ENCODE peak calls at places on chromosomes 13 and 19, in five cellular contexts. One of them, this sample, is unnamed.

GRCh38 chr19:35736913-35737886 is 5.1 kb downstream of the IGFLR1 start:
- DNase-seq in PC-3: peak; percentile 18
- DNase-seq in AG20443: no peak
- DNase-seq in GM20000: no peak
- DNase-seq in ELR: peak; percentile 39
- DNase-seq in this sample: no peak

GRCh38 chr19:48571378-48572162 is 19.6 kb downstream of the SULT2B1 start:
- DNase-seq in PC-3: no peak
- DNase-seq in GM20000: no peak
- DNase-seq in ELR: no peak
- DNase-seq in AG20443: no peak
- DNase-seq in this sample: no peak

GRCh38 chr19:1651548-1652394 is 644 bp downstream of the TCF3 start:
- DNase-seq in GM20000: no peak
- DNase-seq in PC-3: no peak
- DNase-seq in ELR: peak; percentile 52
- DNase-seq in AG20443: peak; percentile 74
- DNase-seq in this sample: peak; percentile 78

GRCh38 chr19:35383536-35383935 is 12.7 kb downstream of the GPR42 start:
- DNase-seq in AG20443: no peak
- DNase-seq in ELR: no peak
- DNase-seq in GM20000: no peak
- DNase-seq in PC-3: no peak
- DNase-seq in this sample: no peak

GRCh38 chr13:28324181-28324789 is 170.6 kb downstream of the FLT1 start:
- DNase-seq in AG20443: peak; percentile 79
- DNase-seq in PC-3: peak; percentile 67
- DNase-seq in GM20000: peak; percentile 83
- DNase-seq in ELR: peak; percentile 85
- DNase-seq in this sample: peak; percentile 85

GRCh38 chr19:7470540-7471305 is 18.1 kb downstream of the PEX11G start:
- DNase-seq in AG20443: no peak
- DNase-seq in ELR: no peak
- DNase-seq in PC-3: no peak
- DNase-seq in GM20000: no peak
- DNase-seq in this sample: no peak

GRCh38 chr13:72839831-72840426 is 58.0 kb downstream of the PIBF1 start:
- DNase-seq in AG20443: peak; percentile 72
- DNase-seq in GM20000: peak; percentile 55
- DNase-seq in ELR: peak; percentile 67
- DNase-seq in PC-3: peak; percentile 74
- DNase-seq in this sample: peak; percentile 77

GRCh38 chr19:21047712-21048111 is 27.3 kb downstream of the ZNF430 start:
- DNase-seq in GM20000: no peak
- DNase-seq in ELR: no peak
- DNase-seq in AG20443: no peak
- DNase-seq in PC-3: no peak
- DNase-seq in this sample: no peak

GRCh38 chr13:99542788-99543406 is 41.6 kb downstream of the TM9SF2 start:
- DNase-seq in GM20000: peak; percentile 76
- DNase-seq in PC-3: no peak
- DNase-seq in AG20443: no peak
- DNase-seq in ELR: no peak
- DNase-seq in this sample: no peak

GRCh38 chr19:14432817-14433453 is at the start of gene PKN1:
- DNase-seq in PC-3: peak; percentile 46
- DNase-seq in ELR: peak; percentile 63
- DNase-seq in GM20000: peak; percentile 94
- DNase-seq in AG20443: peak; percentile 92
- DNase-seq in this sample: peak; percentile 77

GRCh38 chr19:55599468-55600335 is at the start of the genes FIZ1 and ZNF524:
- DNase-seq in ELR: peak; percentile 98
- DNase-seq in AG20443: peak; percentile 92
- DNase-seq in GM20000: peak; percentile 94
- DNase-seq in PC-3: peak; percentile 99
- DNase-seq in this sample: peak; percentile 100

GRCh38 chr19:15091918-15092753 is 10.1 kb downstream of the OR1I1 start:
- DNase-seq in GM20000: peak; percentile 58
- DNase-seq in PC-3: peak; percentile 89
- DNase-seq in ELR: peak; percentile 83
- DNase-seq in AG20443: peak; percentile 59
- DNase-seq in this sample: peak; percentile 88

GRCh38 chr13:54591540-54591939 is 1562.9 kb downstream of the OLFM4 start:
- DNase-seq in AG20443: no peak
- DNase-seq in PC-3: no peak
- DNase-seq in ELR: no peak
- DNase-seq in GM20000: no peak
- DNase-seq in this sample: no peak

GRCh38 chr19:3073159-3073563 is 10.9 kb upstream of the TLE5 start:
- DNase-seq in GM20000: no peak
- DNase-seq in AG20443: no peak
- DNase-seq in ELR: peak; percentile 50
- DNase-seq in PC-3: no peak
- DNase-seq in this sample: peak; percentile 53

GRCh38 chr13:100439247-100439955 is 149.2 kb downstream of the GGACT start:
- DNase-seq in GM20000: no peak
- DNase-seq in ELR: peak; percentile 4
- DNase-seq in AG20443: no peak
- DNase-seq in PC-3: no peak
- DNase-seq in this sample: no peak

GRCh38 chr19:40921005-40921897 is 39.2 kb upstream of the CYP2A7 start:
- DNase-seq in ELR: peak; percentile 17
- DNase-seq in PC-3: peak; percentile 95
- DNase-seq in AG20443: no peak
- DNase-seq in GM20000: no peak
- DNase-seq in this sample: no peak

GRCh38 chr19:46892252-46893179 is 31.7 kb downstream of the ARHGAP35 start:
- DNase-seq in ELR: no peak
- DNase-seq in AG20443: no peak
- DNase-seq in PC-3: no peak
- DNase-seq in GM20000: no peak
- DNase-seq in this sample: no peak

GRCh38 chr19:45305421-45305820 is 17.3 kb downstream of the CKM start:
- DNase-seq in ELR: peak; percentile 31
- DNase-seq in AG20443: no peak
- DNase-seq in GM20000: no peak
- DNase-seq in PC-3: no peak
- DNase-seq in this sample: no peak

GRCh38 chr13:98825659-98826058 is 73.2 kb upstream of the SLC15A1 start:
- DNase-seq in AG20443: no peak
- DNase-seq in PC-3: no peak
- DNase-seq in GM20000: no peak
- DNase-seq in ELR: no peak
- DNase-seq in this sample: no peak

GRCh38 chr13:21216332-21216731 is 39.9 kb downstream of the MRPL57 start:
- DNase-seq in PC-3: no peak
- DNase-seq in ELR: no peak
- DNase-seq in GM20000: no peak
- DNase-seq in AG20443: no peak
- DNase-seq in this sample: peak; percentile 19

GRCh38 chr19:19674315-19674714 is 5.7 kb downstream of the ZNF101 start:
- DNase-seq in GM20000: no peak
- DNase-seq in PC-3: no peak
- DNase-seq in AG20443: no peak
- DNase-seq in ELR: no peak
- DNase-seq in this sample: no peak

GRCh38 chr13:75544681-75545333 is 4.8 kb upstream of the UCHL3 start:
- DNase-seq in PC-3: peak; percentile 28
- DNase-seq in GM20000: no peak
- DNase-seq in AG20443: peak; percentile 75
- DNase-seq in ELR: peak; percentile 20
- DNase-seq in this sample: peak; percentile 89

GRCh38 chr19:16095071-16095571 is 16.6 kb upstream of the RAB8A start:
- DNase-seq in ELR: no peak
- DNase-seq in AG20443: no peak
- DNase-seq in GM20000: no peak
- DNase-seq in PC-3: no peak
- DNase-seq in this sample: no peak

GRCh38 chr13:28477709-28477973 is 17.3 kb downstream of the FLT1 start:
- DNase-seq in ELR: no peak
- DNase-seq in AG20443: no peak
- DNase-seq in PC-3: no peak
- DNase-seq in GM20000: no peak
- DNase-seq in this sample: no peak

GRCh38 chr13:54733639-54734038 is 1705.0 kb downstream of the OLFM4 start:
- DNase-seq in ELR: no peak
- DNase-seq in AG20443: no peak
- DNase-seq in GM20000: no peak
- DNase-seq in PC-3: no peak
- DNase-seq in this sample: no peak

GRCh38 chr19:1064661-1065605 is 2.0 kb upstream of the ARHGAP45 start:
- DNase-seq in PC-3: peak; percentile 69
- DNase-seq in ELR: peak; percentile 75
- DNase-seq in GM20000: peak; percentile 86
- DNase-seq in AG20443: peak; percentile 91
- DNase-seq in this sample: peak; percentile 81

GRCh38 chr13:50322006-50322405 is 306.8 kb downstream of the KCNRG start:
- DNase-seq in GM20000: no peak
- DNase-seq in AG20443: no peak
- DNase-seq in PC-3: no peak
- DNase-seq in ELR: no peak
- DNase-seq in this sample: no peak

GRCh38 chr13:109214393-109214792 is 572.0 kb downstream of the IRS2 start:
- DNase-seq in PC-3: no peak
- DNase-seq in ELR: peak; percentile 18
- DNase-seq in AG20443: no peak
- DNase-seq in GM20000: no peak
- DNase-seq in this sample: no peak

GRCh38 chr19:1080360-1081161 is 13.6 kb downstream of the ARHGAP45 start:
- DNase-seq in ELR: no peak
- DNase-seq in AG20443: no peak
- DNase-seq in GM20000: no peak
- DNase-seq in PC-3: no peak
- DNase-seq in this sample: no peak

GRCh38 chr19:51689751-51690358 is 3.3 kb upstream of the SPACA6 start:
- DNase-seq in PC-3: no peak
- DNase-seq in AG20443: no peak
- DNase-seq in GM20000: peak; percentile 45
- DNase-seq in ELR: peak; percentile 43
- DNase-seq in this sample: peak; percentile 72

GRCh38 chr19:3907626-3908265 is 25.1 kb upstream of the NMRK2 start:
- DNase-seq in ELR: no peak
- DNase-seq in AG20443: no peak
- DNase-seq in GM20000: no peak
- DNase-seq in PC-3: no peak
- DNase-seq in this sample: no peak

GRCh38 chr13:93948523-93948922 is 531.0 kb downstream of the DCT start:
- DNase-seq in AG20443: no peak
- DNase-seq in ELR: no peak
- DNase-seq in PC-3: no peak
- DNase-seq in GM20000: no peak
- DNase-seq in this sample: no peak

GRCh38 chr19:39590265-39590664 is 12.1 kb upstream of the LGALS13 start:
- DNase-seq in PC-3: no peak
- DNase-seq in ELR: peak; percentile 8
- DNase-seq in GM20000: no peak
- DNase-seq in AG20443: no peak
- DNase-seq in this sample: peak; percentile 1